ENCODE peak calls at places on chromosomes 11 and 22, in nine cellular contexts. S is stimulated activated CD4-positive, alpha-beta T cell treated with anti-CD3 and anti-CD28 coated beads, Interleukin-2, amount 100 ng/mL, for 48 hours; F is upper lobe of right lung; A is effector memory CD4-positive, alpha-beta T cell; C is left ventricle myocardium superior; L is prostate gland; E is activated T-helper 1 cell treated with anti-CD3 and anti-CD28 coated beads, Interleukin-2, amount 50 U/mL, for 16 hours; Q is T-cell; W is COR-L47. R is an unnamed sample.

GRCh38 chr11:34624069-34624468 is 3.2 kb downstream of the EHF start:
- DNase-seq in S (peak; percentile 21), F (peak; percentile 79), A (peak; percentile 3), C (no peak), L (peak; percentile 68), E (no peak), Q (peak; percentile 17), W (no peak), R (no peak)

GRCh38 chr22:49014227-49015201 is 813.2 kb downstream of the BRD1 start:
- DNase-seq in S (no peak), F (peak; percentile 56), A (no peak), C (no peak), L (no peak), E (no peak), Q (no peak), W (no peak), R (no peak)

GRCh38 chr11:57111646-57112045 is 70.1 kb upstream of the LRRC55 start:
- DNase-seq in S (no peak), F (no peak), A (no peak), C (no peak), L (no peak), E (no peak), Q (no peak), W (no peak), R (no peak)

GRCh38 chr11:19868281-19868821 is 155.7 kb downstream of the NAV2 start:
- DNase-seq in S (no peak), F (no peak), A (no peak), C (peak; percentile 37), L (peak; percentile 86), E (no peak), Q (no peak), W (peak; percentile 78), R (no peak)

GRCh38 chr11:63841554-63841953 is 2.6 kb downstream of the MARK2 start:
- DNase-seq in S (no peak), F (peak; percentile 72), A (no peak), C (no peak), L (peak; percentile 53), E (no peak), Q (no peak), W (peak; percentile 39), R (no peak)

GRCh38 chr11:8035225-8035846 is 45.7 kb upstream of the TUB start:
- DNase-seq in S (no peak), F (no peak), A (no peak), C (peak; percentile 77), L (no peak), E (no peak), Q (no peak), W (no peak), R (no peak)

GRCh38 chr11:61701298-61701993 is 21.3 kb downstream of the DAGLA start:
- DNase-seq in S (no peak), F (no peak), A (no peak), C (peak; percentile 59), L (no peak), E (no peak), Q (no peak), W (peak; percentile 77), R (no peak)

GRCh38 chr11:115893701-115894100 is 389.5 kb upstream of the CADM1 start:
- DNase-seq in S (no peak), F (no peak), A (no peak), C (no peak), L (no peak), E (no peak), Q (no peak), W (no peak), R (no peak)

GRCh38 chr22:45537734-45538181 is 35.1 kb downstream of the FBLN1 start:
- DNase-seq in S (no peak), F (no peak), A (no peak), C (peak; percentile 75), L (peak; percentile 90), E (no peak), Q (no peak), W (peak; percentile 97), R (no peak)

GRCh38 chr22:38724926-38725571 is 19.3 kb downstream of the GTPBP1 start:
- DNase-seq in S (no peak), F (no peak), A (no peak), C (no peak), L (no peak), E (no peak), Q (peak; percentile 29), W (peak; percentile 6), R (no peak)

GRCh38 chr11:86037743-86038142 is 31.1 kb downstream of the PICALM start:
- DNase-seq in S (no peak), F (no peak), A (no peak), C (no peak), L (no peak), E (no peak), Q (no peak), W (no peak), R (no peak)